ENCODE peak calls at places on chromosomes 3 and 15, in seven cellular contexts. O is NT2/D1, U is cardiac fibroblast, Q is upper lobe of right lung, M is Karpas-422, C is astrocyte of the spinal cord, I is choroid plexus epithelial cell. G is an unnamed sample.

GRCh38 chr3:170863768-170864167 is 6.2 kb downstream of the RPL22L1 start:
- DNase-seq in O (no peak), U (no peak), Q (no peak), M (peak; percentile 56), C (no peak), I (no peak), G (no peak)

GRCh38 chr15:77716632-77717343 is 84.1 kb upstream of the LINGO1 start:
- DNase-seq in O (no peak), U (no peak), Q (no peak), M (no peak), C (no peak), I (no peak), G (no peak)

GRCh38 chr3:190366145-190366544 is 21.8 kb upstream of the CLDN16 start:
- DNase-seq in O (no peak), U (peak; percentile 36), Q (no peak), M (no peak), C (no peak), I (no peak), G (no peak)

GRCh38 chr3:132405188-132405587 is 12.1 kb upstream of the DNAJC13 start:
- DNase-seq in O (no peak), U (peak; percentile 70), Q (no peak), M (no peak), C (no peak), I (peak; percentile 13), G (no peak)

GRCh38 chr15:27127834-27128570 is 157.0 kb downstream of the GABRG3 start:
- DNase-seq in O (no peak), U (no peak), Q (no peak), M (no peak), C (no peak), I (no peak), G (no peak)

GRCh38 chr15:98946301-98947255 is 61.0 kb downstream of the PGPEP1L start:
- DNase-seq in O (no peak), U (no peak), Q (no peak), M (no peak), C (no peak), I (no peak), G (no peak)

GRCh38 chr15:51129513-51130197 is 34.9 kb upstream of the TNFAIP8L3 start:
- DNase-seq in O (no peak), U (no peak), Q (no peak), M (no peak), C (no peak), I (peak; percentile 53), G (no peak)

GRCh38 chr15:75025548-75026260 is 2.3 kb downstream of the PPCDC start:
- DNase-seq in O (no peak), U (no peak), Q (no peak), M (no peak), C (no peak), I (no peak), G (no peak)

GRCh38 chr15:68704496-68705021 is 116.1 kb downstream of the ANP32A start:
- DNase-seq in O (peak; percentile 15), U (peak; percentile 90), Q (no peak), M (no peak), C (no peak), I (no peak), G (no peak)

GRCh38 chr3:149333518-149333859 is at the start of gene TM4SF18:
- DNase-seq in O (peak; percentile 22), U (no peak), Q (no peak), M (no peak), C (no peak), I (peak; percentile 24), G (no peak)

GRCh38 chr3:144463916-144464315 is 492.3 kb downstream of the DIPK2A start:
- DNase-seq in O (no peak), U (no peak), Q (no peak), M (no peak), C (no peak), I (no peak), G (no peak)

GRCh38 chr3:187551419-187551818 is 118.8 kb downstream of the SST start:
- DNase-seq in O (no peak), U (no peak), Q (no peak), M (no peak), C (peak; percentile 35), I (peak; percentile 45), G (no peak)

DNA sequence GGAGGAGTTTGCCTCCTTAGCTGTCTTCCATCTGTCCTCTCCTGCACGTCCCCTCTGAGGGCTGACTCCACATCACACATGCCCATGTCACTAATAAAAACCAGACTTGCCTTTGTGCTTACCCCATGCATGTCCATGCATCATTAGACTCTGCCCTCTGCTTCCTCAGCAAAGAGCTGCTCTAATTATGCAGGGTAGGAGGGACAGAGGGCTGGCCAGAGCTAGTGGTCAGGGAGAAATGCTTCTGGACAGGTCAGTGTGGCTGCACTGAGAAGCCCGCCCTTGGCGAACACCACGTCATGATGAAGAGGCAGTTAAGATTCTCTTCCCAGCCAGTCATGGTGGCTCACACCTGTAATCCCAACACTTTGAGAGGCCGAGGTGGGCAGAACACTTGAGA is 8.9 kb downstream of the CA12 start:
- DNase-seq in O (no peak), U (no peak), Q (no peak), M (no peak), C (peak; percentile 78), I (no peak), G (no peak)
- H3K4me3 ChIP-seq in O (no peak overlapping the region), U (no peak overlapping the region), Q (no peak overlapping the region), M (no peak overlapping the region), C (no peak overlapping the region), I (no peak overlapping the region), G (no peak overlapping the region)

GRCh38 chr3:143060906-143061305 is 58.7 kb upstream of the CHST2 start:
- DNase-seq in O (no peak), U (peak; percentile 5), Q (no peak), M (no peak), C (no peak), I (no peak), G (no peak)
- H3K4me3 ChIP-seq in O (no peak overlapping the region), U (no peak overlapping the region), Q (no peak overlapping the region), M (no peak overlapping the region), C (no peak overlapping the region), I (no peak overlapping the region), G (no peak overlapping the region)

GRCh38 chr3:12768579-12769527 is 9.8 kb upstream of the TMEM40 start:
- DNase-seq in O (no peak), U (no peak), Q (peak; percentile 76), M (no peak), C (no peak), I (no peak), G (no peak)
- H3K4me3 ChIP-seq in O (no peak overlapping the region), U (no peak overlapping the region), Q (no peak overlapping the region), M (no peak overlapping the region), C (no peak overlapping the region), I (no peak overlapping the region), G (no peak overlapping the region)

GRCh38 chr3:46539443-46540005 is 26.6 kb downstream of the LRRC2 start:
- DNase-seq in O (no peak), U (no peak), Q (no peak), M (no peak), C (no peak), I (no peak), G (no peak)
- H3K4me3 ChIP-seq in O (no peak overlapping the region), U (no peak overlapping the region), Q (peak overlapping the region; percentile 11), M (peak overlapping the region; percentile 57), C (no peak overlapping the region), I (no peak overlapping the region), G (peak overlapping the region; percentile 27)

DNA sequence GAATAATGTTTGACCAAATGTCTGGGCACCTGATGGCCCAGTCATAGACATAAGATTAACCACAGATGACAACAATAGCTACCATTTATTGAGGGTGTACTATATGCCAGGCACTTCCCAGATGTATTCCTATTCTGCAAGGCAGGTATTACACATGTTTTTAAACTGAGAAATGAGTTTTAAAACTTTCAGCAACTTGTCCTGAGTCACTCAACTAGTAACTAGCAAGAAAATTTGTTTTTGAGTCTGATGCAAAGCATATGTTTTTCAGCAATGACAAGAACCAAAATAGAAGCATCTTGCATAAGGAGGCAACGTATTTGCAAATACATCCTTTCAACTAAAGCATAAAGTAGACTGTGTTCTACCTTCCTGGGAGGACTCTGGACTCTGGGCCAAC is 8.2 kb upstream of the SPG21 start:
- DNase-seq in O (no peak), U (no peak), Q (no peak), M (no peak), C (no peak), I (no peak), G (no peak)
- H3K4me3 ChIP-seq in O (no peak overlapping the region), U (no peak overlapping the region), Q (no peak overlapping the region), M (no peak overlapping the region), C (no peak overlapping the region), I (no peak overlapping the region), G (no peak overlapping the region)

DNA sequence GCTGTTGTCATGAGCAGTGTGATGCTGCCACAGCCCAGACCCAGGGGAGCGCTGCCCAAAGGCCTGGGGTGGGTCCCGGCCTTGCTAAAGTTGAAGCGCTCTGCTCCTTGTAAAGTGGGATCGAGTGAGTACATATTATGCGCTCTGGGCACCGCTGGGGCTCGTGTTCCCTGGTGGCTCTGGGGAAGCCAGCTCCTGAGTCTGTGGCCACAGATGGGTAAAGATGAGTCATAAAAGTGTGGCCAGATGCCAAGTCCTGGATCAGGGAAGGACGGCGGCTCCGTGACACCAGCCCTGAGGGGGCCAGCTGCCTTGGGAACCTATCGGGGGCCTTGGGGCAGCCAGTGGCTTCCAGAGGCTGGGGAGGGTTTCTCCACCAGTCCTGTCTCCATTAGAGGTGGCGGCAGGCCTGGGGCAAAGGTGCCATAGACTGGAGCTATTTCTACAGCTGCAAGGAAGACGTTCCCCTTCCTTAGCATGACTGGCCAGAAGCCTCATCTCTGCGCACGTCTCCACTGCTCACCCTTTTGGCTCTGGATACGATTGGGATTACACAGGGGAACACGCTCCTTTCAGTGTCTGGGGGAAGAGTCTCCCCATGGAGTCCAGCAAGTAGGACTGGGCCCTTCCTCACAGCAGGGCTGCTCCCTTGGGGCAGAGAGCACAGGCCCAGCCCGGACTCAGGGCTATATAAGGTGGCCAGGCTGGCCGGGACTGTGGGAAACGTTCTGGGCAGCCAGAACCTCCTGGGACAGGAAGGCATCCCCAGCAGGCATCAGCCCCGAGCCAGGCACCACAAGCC is 1.2 kb upstream of the ITIH4 start:
- DNase-seq in O (no peak), U (peak; percentile 70), Q (no peak), M (no peak), C (peak; percentile 74), I (peak; percentile 63), G (no peak)
- H3K4me3 ChIP-seq in O (no peak overlapping the region), U (no peak overlapping the region), Q (no peak overlapping the region), M (no peak overlapping the region), C (no peak overlapping the region), I (no peak overlapping the region), G (no peak overlapping the region)

DNA sequence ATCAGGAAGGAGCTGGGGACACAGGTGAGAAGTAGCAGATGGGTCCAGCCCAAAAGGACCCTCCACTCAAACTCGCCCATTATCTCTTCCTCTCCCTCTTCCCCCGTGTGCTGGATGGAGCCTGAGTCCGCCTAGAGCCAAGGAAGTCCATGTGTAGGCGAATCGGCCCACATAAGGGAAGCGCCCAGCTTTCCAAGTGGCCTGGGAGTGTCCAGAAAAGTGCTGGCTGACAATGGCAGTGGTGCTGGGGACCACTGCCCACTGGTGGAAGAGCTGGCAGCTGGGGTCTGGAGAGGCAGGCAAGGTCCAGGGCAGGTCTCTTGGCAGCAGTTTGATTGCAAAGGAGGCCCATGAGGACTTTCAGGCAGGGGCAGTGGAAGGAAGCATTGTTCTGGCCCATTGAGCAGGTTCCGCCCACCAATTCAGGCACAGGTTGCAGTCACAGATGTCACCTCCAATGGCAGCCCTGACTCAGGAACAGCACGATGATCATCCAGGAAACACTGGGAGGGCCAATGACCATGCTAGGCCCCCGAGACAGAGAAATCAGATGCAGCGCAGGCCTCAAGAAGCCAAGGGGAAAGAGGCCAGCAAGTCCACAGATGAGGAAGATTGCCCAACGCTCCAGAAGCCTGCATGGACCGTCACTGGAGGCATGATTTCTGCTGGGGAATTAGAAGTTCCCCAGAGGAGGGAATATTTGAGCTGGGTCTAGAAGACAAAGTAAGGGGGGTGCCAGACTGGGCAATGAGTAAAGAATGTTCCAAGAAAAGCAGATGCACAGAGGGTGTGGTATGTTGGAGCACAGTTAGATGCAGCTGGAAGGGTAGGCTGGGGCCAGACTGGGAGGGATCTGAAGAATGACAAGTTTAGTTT is 3.0 kb downstream of the MFGE8 start:
- DNase-seq in O (no peak), U (peak; percentile 44), Q (peak; percentile 42), M (no peak), C (no peak), I (no peak), G (no peak)
- H3K4me3 ChIP-seq in O (no peak overlapping the region), U (no peak overlapping the region), Q (no peak overlapping the region), M (no peak overlapping the region), C (no peak overlapping the region), I (no peak overlapping the region), G (no peak overlapping the region)